ENCODE peak calls at places on chromosomes 13 and 19, in four cellular contexts. C is IMR-90, I is H1, D is GM12878. X is an unnamed sample.

GRCh38 chr19:54229146-54229545 is 6.3 kb upstream of the LILRB3 start:
- DNase-seq in I (no peak), D (no peak), C (no peak), X (no peak)

GRCh38 chr19:18531485-18531884 is 9.6 kb upstream of the ELL start:
- DNase-seq in D (no peak), C (no peak), I (no peak), X (no peak)

GRCh38 chr19:14405380-14405757 is 13.8 kb downstream of the DDX39A start:
- DNase-seq in I (no peak), C (no peak), D (no peak), X (peak)

GRCh38 chr13:66503890-66504289 is 726.2 kb downstream of the PCDH9 start:
- DNase-seq in D (no peak), I (no peak), C (no peak), X (no peak)

GRCh38 chr13:36126496-36126895 is 4.7 kb downstream of the DCLK1 start:
- DNase-seq in I (no peak), D (no peak), C (no peak), X (no peak)

GRCh38 chr13:35984776-35985453 is 146.3 kb downstream of the DCLK1 start:
- DNase-seq in I (no peak), C (no peak), D (no peak), X (no peak)

GRCh38 chr19:8392017-8392591 is 1.9 kb downstream of the RAB11B start:
- DNase-seq in D (no peak), I (no peak), C (no peak), X (no peak)

GRCh38 chr19:5037936-5038335 is 69.0 kb downstream of the KDM4B start:
- DNase-seq in D (no peak), C (no peak), I (no peak), X (no peak)

DNA sequence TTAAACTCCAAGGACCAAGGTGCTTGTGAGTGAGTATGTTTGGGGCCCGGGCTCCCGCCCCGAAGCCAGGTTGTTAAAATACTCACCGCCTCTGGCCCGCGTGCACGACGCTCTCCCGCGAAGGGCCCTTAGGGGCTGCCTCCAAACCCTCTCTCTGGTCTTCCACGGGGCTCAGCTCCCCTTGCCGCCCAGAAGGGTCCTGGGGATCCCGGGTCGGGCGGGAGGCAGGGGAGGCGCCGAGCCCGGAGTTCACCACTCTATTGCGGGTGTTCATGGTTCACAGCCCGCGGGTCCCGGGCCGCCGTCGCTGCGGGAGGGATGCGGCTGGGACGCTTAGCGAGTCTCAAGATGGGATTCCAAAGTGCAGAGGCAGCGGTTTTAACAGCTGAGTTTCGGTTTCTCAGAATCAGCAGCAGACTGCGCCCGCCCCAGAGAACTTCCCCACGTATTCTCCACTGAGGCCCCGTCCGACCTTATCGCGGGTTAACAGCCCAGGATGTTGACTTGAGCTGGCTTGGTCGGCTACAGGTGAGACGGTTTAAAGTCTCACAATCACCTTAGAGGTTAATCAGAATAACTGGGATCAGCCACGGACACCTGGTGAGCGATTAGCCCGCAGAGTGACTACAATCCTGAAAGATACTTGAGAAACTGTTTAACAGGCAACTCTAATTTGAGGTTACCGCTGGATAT is at the start of gene EPSTI1:
- DNase-seq in I (no peak), C (peak), D (no peak), X (peak)
- TF ChIP-seq CHD1 in I (no peak), C (no peak), D (no peak), X (no peak)

DNA sequence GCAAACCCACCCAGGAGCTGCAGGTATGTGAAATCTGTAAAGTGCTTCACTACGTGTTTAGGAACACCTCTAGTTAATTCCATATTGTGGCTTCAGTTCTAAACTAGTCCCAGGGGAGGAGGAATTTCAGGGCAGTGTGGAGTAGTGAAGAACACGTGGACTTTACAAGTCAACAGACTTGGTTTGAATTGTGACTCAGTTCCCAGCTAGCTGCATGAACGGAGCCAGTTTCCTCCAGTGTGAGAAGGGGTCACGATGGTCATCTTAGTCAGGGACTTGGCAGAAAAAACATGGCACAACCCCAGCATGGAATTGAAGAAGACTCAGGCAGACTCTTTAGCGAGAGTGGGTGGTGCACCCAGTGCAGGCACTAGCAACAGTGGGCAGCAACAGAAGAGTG is 175.7 kb upstream of the UBL3 start:
- DNase-seq in C (peak), D (no peak), I (no peak), X (no peak)
- TF ChIP-seq CHD1 in C (no peak), D (no peak), I (no peak), X (no peak)

DNA sequence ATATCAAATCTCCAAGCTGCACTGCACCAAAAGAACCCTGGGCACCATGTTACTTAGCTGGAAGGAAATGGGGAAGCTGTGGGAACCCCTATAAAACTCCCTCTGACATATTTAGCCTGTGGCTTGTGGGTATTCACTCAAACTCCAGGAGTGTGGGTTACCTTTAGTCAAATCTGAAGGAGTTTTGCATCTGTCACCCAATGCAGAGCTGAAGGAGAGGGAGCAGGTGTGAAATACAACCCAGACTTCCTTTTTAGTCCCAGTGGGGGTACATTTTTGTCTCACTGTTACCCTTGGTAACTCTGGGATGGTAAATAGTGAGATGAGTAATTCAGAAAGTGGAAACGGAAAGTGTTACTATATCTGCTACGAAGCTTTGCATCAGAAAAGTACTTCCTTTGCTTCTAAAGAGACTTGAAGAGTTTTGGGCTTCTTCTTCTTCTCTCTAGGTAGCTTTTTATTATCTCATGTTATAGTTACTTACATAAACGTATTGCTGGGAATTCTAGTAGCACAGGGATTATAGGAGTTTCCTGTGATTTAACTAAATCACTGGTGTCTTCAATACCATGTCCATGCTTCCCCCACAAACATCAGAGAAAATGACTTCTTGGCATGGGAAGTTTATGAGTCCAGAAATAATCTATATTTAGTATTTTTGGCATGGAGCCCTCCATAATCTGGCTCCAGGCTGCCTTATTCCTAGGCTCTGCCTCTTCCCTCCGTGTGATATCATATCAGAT is 105.9 kb downstream of the AKAP11 start:
- DNase-seq in C (no peak), I (no peak), D (peak), X (no peak)
- TF ChIP-seq CHD1 in C (no peak), I (no peak), D (no peak), X (no peak)

GRCh38 chr13:109148243-109148642 is 518.8 kb downstream of the MYO16 start:
- DNase-seq in D (no peak), C (peak), I (no peak), X (no peak)
- TF ChIP-seq CHD1 in D (no peak), C (no peak), I (no peak), X (no peak)

DNA sequence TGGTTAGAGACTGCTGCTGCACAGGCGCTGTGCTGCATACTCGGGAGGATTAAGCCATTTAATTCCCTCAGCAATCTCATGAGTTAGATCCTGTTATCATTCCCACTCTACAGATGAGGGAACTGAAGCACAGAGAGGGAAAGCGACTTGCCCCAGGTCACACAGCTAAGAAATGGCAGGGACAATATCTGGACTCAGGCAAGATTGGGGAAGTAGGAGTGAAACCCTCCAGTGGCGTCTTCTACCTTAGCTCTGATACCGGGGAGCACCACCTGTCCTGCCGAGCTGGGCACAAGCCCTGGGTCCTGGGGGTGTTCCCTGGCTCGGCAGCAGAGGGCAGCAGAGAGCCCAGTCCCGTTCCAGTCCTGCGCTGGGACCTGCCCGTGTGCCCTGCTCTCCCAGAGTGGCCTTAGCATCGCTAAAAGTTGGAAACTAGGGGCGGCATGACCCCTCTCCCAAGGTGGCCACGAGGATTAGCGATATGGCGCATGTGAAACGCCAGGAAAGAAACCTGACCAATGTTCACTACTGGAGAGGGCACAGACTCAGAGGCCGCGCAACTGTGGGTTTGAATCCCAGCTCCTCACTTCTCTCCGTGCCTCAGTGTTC is 20.5 kb downstream of the CYTH2 start:
- DNase-seq in I (peak), D (no peak), C (peak), X (peak)
- TF ChIP-seq CHD1 in I (no peak), D (no peak), C (no peak), X (no peak)

GRCh38 chr19:52941941-52942370 is 18.7 kb upstream of the ZNF888 start:
- DNase-seq in D (no peak), C (peak), I (no peak), X (peak)
- TF ChIP-seq CHD1 in D (no peak), C (no peak), I (no peak), X (no peak)

DNA sequence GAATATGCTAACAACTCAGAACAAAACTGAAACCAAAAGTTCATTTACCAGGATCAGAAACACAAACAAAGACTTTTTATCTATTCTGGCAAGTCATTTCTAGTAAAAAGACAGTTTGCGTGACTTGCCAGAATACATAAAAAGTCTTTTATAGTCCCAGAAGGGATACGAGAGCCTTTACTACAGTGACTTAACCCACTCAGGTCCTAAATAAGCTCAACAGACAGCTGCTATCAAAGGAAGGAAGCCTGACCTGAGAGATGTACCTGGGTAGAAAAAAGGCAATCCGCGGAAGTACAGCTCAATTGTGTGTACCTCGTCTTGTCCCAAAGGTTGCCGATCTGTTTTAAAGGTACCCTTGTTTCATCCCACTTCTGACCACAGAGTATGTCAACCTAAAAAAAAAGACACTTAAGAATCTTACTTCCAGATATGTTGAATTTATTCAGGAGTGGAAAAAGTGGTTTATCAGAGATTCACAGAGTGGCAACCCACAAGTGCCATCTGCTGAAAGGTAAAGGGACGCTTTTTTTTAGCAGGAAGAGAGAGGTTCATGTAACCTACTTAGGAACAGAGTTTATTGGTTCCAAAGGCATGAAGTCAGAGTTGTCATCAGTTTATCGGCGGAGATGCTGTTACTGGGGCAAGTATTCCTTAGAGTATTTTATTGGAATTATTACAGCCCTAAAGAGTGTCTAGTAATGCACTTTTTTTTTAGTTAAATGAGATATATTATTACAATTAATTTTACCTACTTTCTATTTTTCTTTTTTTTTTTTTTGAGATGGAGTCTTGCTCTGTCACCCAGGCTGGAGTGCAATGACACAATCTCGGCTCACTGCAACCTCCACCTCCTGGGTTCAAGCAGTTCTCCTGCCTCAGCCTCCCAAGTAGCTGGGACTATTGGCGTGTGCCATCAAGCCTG is 69.7 kb upstream of the C1QTNF9B start:
- DNase-seq in I (no peak), C (peak), D (peak), X (no peak)
- TF ChIP-seq CHD1 in I (no peak), C (no peak), D (no peak), X (no peak)

GRCh38 chr19:44738161-44738535 is 10.4 kb upstream of the BCL3 start:
- DNase-seq in C (no peak), I (no peak), D (no peak), X (no peak)

GRCh38 chr19:44740351-44740824 is 8.1 kb upstream of the BCL3 start:
- DNase-seq in D (no peak), I (no peak), C (no peak), X (peak)

GRCh38 chr19:44741841-44742352 is 6.6 kb upstream of the BCL3 start:
- DNase-seq in I (no peak), D (no peak), C (peak), X (peak)

GRCh38 chr19:44738603-44739585 is 9.6 kb upstream of the BCL3 start:
- DNase-seq in I (no peak), C (no peak), D (no peak), X (no peak)

GRCh38 chr19:44741258-44741731 is 7.2 kb upstream of the BCL3 start:
- DNase-seq in I (no peak), C (no peak), D (no peak), X (no peak)
- TF ChIP-seq CHD1 in I (no peak), C (no peak), D (no peak), X (no peak)

DNA sequence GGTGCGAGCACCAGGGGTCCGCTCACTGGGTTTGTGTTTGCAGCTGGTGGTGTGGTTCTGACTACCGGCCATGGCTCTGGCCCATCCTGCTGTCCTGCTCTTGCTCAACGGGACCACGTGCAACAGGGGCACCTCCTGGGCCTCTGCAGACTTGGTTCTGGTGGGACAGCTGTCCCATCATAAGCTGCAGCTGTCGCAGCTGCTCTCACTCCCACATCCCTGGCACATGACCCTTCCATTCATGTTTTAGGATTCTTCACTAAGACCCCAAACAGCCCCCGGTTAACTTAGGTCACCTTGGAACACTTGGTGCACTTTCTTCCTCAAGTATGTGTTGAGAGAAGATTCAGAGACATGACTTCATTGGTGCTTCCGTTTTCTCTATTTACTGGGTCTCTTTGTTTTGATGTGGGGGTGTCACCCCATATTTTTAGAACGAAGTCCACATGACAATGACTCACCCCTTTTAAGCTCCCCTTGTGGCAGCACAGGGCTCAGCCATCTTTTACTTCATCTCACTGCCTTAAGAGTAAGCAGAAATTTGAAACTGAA is 68.4 kb upstream of the ARHGEF7 start:
- DNase-seq in I (no peak), C (peak), D (peak), X (peak)
- TF ChIP-seq CHD1 in I (no peak), C (no peak), D (no peak), X (no peak)

X was measured in K562.